ENCODE peak calls at places on chromosomes 13 and 19, in eight cellular contexts. O is DND-41; J is CD4-positive, CD25-positive, alpha-beta regulatory T cell; X is aorta; Y is CD4-positive, alpha-beta memory T cell; V is right cardiac atrium; R is lower lobe of right lung; M is mammary epithelial cell. I is an unnamed sample. For H3K4me1, the result is how much of the 10 kb centered on the place peaks cover.

GRCh38 chr13:110726726-110727125 is 13.2 kb downstream of the ING1 start:
- DNase-seq in V (no peak), R (no peak), X (no peak), M (no peak), Y (peak), O (no peak), J (peak), I (peak)

GRCh38 chr13:94201022-94201421 is 278.5 kb downstream of the DCT start:
- DNase-seq in O (no peak), J (no peak), X (no peak), Y (no peak), R (no peak), M (no peak), V (no peak), I (no peak)

GRCh38 chr13:33057019-33057785 is 41.0 kb downstream of the KL start:
- DNase-seq in Y (no peak), J (no peak), M (peak), R (no peak), X (no peak), V (peak), O (no peak), I (no peak)

GRCh38 chr19:20926796-20927195 is 3.7 kb downstream of the ZNF85 start:
- DNase-seq in M (peak), X (no peak), R (no peak), J (no peak), O (no peak), V (no peak), Y (no peak), I (no peak)

GRCh38 chr19:43028866-43029265 is 2.6 kb upstream of the PSG11 start:
- DNase-seq in O (no peak), V (no peak), X (no peak), R (no peak), M (no peak), J (no peak), Y (no peak), I (no peak)

GRCh38 chr13:23461544-23461943 is 28.0 kb upstream of the SACS start:
- DNase-seq in J (no peak), V (no peak), Y (no peak), O (no peak), M (no peak), R (no peak), X (no peak), I (no peak)

GRCh38 chr19:57615346-57615745 is 1.3 kb downstream of the ZNF134 start:
- DNase-seq in M (peak), R (no peak), O (no peak), V (no peak), J (no peak), Y (no peak), X (no peak), I (no peak)

GRCh38 chr13:95235944-95236343 is 65.3 kb downstream of the ABCC4 start:
- DNase-seq in O (no peak), V (no peak), M (no peak), J (no peak), X (no peak), Y (no peak), R (no peak), I (no peak)

GRCh38 chr13:21071015-21071414 is 9.6 kb upstream of the LATS2 start:
- DNase-seq in X (no peak), R (no peak), J (no peak), Y (no peak), O (no peak), M (no peak), V (no peak), I (no peak)

GRCh38 chr13:23801141-23801540 is 88.1 kb downstream of the MIPEP start:
- DNase-seq in M (no peak), R (no peak), V (no peak), X (no peak), Y (no peak), O (no peak), J (no peak), I (no peak)

GRCh38 chr19:7868326-7868670 is 5.9 kb downstream of the PRR36 start:
- DNase-seq in X (no peak), O (peak), J (no peak), M (no peak), V (peak), Y (no peak), R (no peak), I (no peak)

GRCh38 chr13:112114391-112114790 is 47.4 kb downstream of the SOX1 start:
- DNase-seq in J (no peak), R (no peak), Y (no peak), O (no peak), X (no peak), V (no peak), M (no peak), I (no peak)

GRCh38 chr13:22592515-22592914 is 588.3 kb upstream of the SGCG start:
- DNase-seq in M (no peak), R (no peak), Y (no peak), X (no peak), V (no peak), J (no peak), O (no peak), I (no peak)

GRCh38 chr19:33375760-33376159 is 2.3 kb downstream of the CEBPG start:
- DNase-seq in O (no peak), J (no peak), X (no peak), M (peak), V (no peak), Y (no peak), R (no peak), I (no peak)

GRCh38 chr13:74136089-74136658 is 2.0 kb upstream of the KLF12 start:
- DNase-seq in Y (peak), X (peak), O (peak), V (peak), R (no peak), J (peak), M (peak), I (peak)

GRCh38 chr19:31290926-31291590 is 58.2 kb downstream of the TSHZ3 start:
- DNase-seq in X (no peak), J (no peak), Y (no peak), O (no peak), M (no peak), R (no peak), V (no peak), I (no peak)

GRCh38 chr13:45218689-45219088 is 17.8 kb upstream of the KCTD4 start:
- DNase-seq in J (no peak), M (no peak), R (no peak), O (no peak), X (no peak), V (no peak), Y (no peak), I (no peak)

GRCh38 chr13:45219938-45220375 is 19.1 kb upstream of the KCTD4 start:
- DNase-seq in M (peak), Y (no peak), X (no peak), J (no peak), R (no peak), V (no peak), O (no peak), I (no peak)

GRCh38 chr13:45216193-45216592 is 15.3 kb upstream of the KCTD4 start:
- DNase-seq in M (no peak), O (no peak), X (no peak), J (no peak), V (no peak), R (no peak), Y (no peak), I (no peak)

GRCh38 chr13:45220403-45220802 is 19.6 kb upstream of the KCTD4 start:
- DNase-seq in Y (no peak), O (no peak), J (no peak), M (no peak), R (no peak), X (no peak), V (no peak), I (no peak)

DNA sequence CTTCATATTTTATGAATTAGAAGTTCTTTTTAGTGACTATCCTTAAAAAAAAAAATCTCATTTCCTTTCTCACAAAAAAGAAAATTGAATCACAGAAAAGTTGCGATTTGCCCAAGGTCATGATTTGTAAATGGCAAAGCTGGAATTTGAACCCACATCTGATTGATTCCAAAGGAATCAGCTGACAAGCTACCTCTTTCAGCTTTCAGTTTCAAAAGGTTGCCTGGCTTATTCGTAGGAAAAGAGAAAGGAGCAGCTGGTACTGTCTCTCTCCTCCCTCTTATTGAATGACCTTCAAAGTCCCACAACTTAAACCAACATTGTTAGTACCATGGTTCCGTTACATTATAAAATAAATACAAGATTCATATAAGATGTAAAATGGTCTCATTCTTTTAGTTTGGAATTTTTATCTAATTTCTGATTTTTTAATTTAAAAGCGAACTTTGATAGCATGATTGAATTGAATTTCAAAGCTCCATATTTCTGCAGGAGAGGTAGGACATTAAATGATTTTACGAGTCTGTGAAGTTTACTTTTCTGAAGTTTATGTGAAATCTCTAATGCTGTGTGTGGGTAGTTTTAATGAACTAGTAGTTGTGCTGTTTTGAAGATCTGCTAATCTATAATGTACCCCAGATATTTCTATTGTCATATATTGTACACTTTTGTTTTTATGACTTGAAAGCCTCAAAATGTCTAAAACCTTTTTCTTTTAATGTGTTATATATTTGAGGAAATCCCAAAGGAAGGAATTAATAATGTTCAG is 18.5 kb upstream of the KCTD4 start:
- DNase-seq in O (no peak), R (no peak), V (no peak), X (no peak), Y (no peak), J (no peak), M (no peak), I (no peak)
- H3K4me1 ChIP-seq in O (under half), R (under half), V (under half), X (under half), Y (under half), J (under half), M (under half), I (under half)

GRCh38 chr13:91174886-91175501 is 172.5 kb upstream of the MIR17HG start:
- DNase-seq in O (no peak), Y (no peak), J (no peak), R (peak), M (no peak), V (peak), X (no peak), I (no peak)
- H3K4me3 ChIP-seq in O (no peak), Y (no peak), J (no peak), R (peak), M (no peak), V (peak), X (peak), I (no peak)

DNA sequence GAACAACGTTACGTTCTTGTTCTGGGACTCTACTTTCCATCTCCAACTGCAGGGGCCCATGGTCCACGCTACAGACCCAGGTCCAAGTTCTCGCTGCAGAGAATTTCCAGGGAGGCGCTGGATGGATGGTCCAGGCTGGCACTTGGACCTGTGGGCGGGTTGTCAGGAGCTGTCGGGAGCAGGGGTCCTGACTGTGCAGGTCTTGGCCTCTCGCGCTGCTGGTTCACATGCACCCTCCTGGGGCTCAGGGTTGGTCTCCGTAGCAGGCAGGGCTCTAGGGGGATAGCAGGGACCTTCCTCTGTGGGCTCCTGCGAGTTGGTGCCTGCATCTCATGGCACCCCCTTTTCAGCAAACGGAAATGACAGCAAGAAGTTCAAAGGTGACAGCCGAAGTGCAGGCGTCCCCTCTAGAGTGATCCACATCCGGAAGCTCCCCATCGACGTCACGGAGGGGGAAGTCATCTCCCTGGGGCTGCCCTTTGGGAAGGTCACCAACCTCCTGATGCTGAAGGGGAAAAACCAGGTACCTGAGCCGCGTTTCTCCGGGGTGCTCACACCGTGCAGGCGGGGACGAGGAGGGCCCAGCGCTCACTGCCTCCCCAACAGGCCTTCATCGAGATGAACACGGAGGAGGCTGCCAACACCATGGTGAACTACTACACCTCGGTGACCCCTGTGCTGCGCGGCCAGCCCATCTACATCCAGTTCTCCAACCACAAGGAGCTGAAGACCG is 6.6 kb downstream of the PTBP1 start:
- DNase-seq in O (no peak), Y (no peak), J (no peak), R (peak), V (peak), M (no peak), X (no peak), I (no peak)
- H3K4me1 ChIP-seq in O (under half), Y (half or more), J (under half), R (half or more), V (under half), M (under half), X (under half), I (under half)

DNA sequence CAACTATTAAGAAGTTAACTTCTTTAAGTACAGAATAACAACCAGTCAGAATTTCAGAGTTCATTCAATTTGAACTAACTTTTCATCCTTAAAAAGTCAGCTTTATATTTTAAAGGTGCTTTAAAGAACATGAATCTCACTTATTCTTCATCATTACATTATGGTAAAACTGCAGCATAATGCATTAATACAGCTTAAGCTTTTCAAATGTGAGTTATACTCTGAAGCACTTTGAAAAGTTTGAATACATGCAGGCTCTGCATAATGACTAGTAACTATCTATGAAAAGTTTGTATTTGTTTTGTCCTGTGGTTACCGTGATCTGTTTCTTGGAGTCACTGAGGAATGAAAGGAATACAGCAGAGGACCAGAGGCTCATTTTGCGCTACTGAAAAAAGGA is 4.0 kb downstream of the PCDH17 start:
- DNase-seq in V (no peak), J (no peak), R (no peak), O (no peak), X (no peak), Y (no peak), M (no peak), I (no peak)
- H3K4me3 ChIP-seq in V (peak), J (no peak), R (peak), O (no peak), X (no peak), Y (no peak), M (no peak), I (no peak)

GRCh38 chr19:38657633-38658222 is 10.3 kb downstream of the ACTN4 start:
- DNase-seq in J (peak), M (peak), V (peak), R (no peak), X (no peak), Y (no peak), O (no peak), I (no peak)
- H3K4me1 ChIP-seq in J (half or more), M (half or more), V (under half), R (half or more), X (under half), Y (half or more), O (under half), I (half or more)

I was measured in naive thymus-derived CD4-positive, alpha-beta T cell.